ENCODE peak calls at places on chromosomes 7 and 10, in eight cellular contexts. W, B, Q, O, J, L, S and C are unnamed samples.

GRCh38 chr10:52956861-52957260 is 184.3 kb upstream of the MBL2 start:
- DNase-seq in L (no peak), Q (no peak), W (no peak), S (no peak), O (peak), B (no peak), J (peak), C (no peak)

GRCh38 chr10:132995909-132996602 is 53.7 kb upstream of the CFAP46 start:
- DNase-seq in W (no peak), O (no peak), B (no peak), J (no peak), L (no peak), Q (no peak), S (no peak), C (no peak)

GRCh38 chr7:12244129-12244528 is 33.0 kb downstream of the TMEM106B start:
- DNase-seq in L (peak), Q (no peak), W (no peak), B (peak), J (peak), O (no peak), S (peak), C (no peak)

GRCh38 chr7:47819054-47819920 is 129.0 kb downstream of the PKD1L1 start:
- DNase-seq in B (peak), O (peak), L (peak), Q (peak), W (peak), J (peak), S (peak), C (no peak)

GRCh38 chr10:86178401-86179142 is 188.0 kb downstream of the GRID1 start:
- DNase-seq in Q (no peak), W (peak), L (no peak), B (peak), S (peak), O (no peak), J (peak), C (no peak)

GRCh38 chr7:47100148-47100547 is 481.8 kb downstream of the TNS3 start:
- DNase-seq in O (no peak), S (no peak), L (no peak), Q (no peak), J (no peak), B (no peak), W (no peak), C (no peak)

GRCh38 chr7:30864146-30864545 is 47.5 kb upstream of the AQP1 start:
- DNase-seq in L (no peak), Q (no peak), O (no peak), W (no peak), B (no peak), J (no peak), S (no peak), C (no peak)

GRCh38 chr7:99244942-99245341 is 27.7 kb upstream of the MYH16 start:
- DNase-seq in J (no peak), W (no peak), O (peak), B (no peak), Q (no peak), L (peak), S (no peak), C (no peak)

GRCh38 chr10:29055091-29055490 is 233.8 kb upstream of the LYZL1 start:
- DNase-seq in B (no peak), S (peak), J (peak), L (no peak), Q (no peak), W (no peak), O (no peak), C (no peak)

GRCh38 chr10:3622845-3623621 is 162.0 kb downstream of the KLF6 start:
- DNase-seq in W (no peak), Q (peak), B (no peak), J (peak), O (peak), S (no peak), L (peak), C (no peak)

GRCh38 chr7:142583424-142583823 is 165.8 kb upstream of the PRSS1 start:
- DNase-seq in Q (peak), O (peak), L (peak), B (peak), W (no peak), S (peak), J (peak), C (no peak)

GRCh38 chr7:8423057-8423456 is 10.4 kb upstream of the NXPH1 start:
- DNase-seq in S (no peak), W (no peak), L (no peak), B (no peak), O (no peak), J (no peak), Q (no peak), C (no peak)

GRCh38 chr10:119726291-119727261 is 726 bp downstream of the INPP5F start:
- DNase-seq in O (no peak), Q (no peak), B (no peak), J (no peak), L (no peak), W (no peak), S (no peak), C (peak)

GRCh38 chr10:119725550-119726290 is at the start of gene INPP5F:
- DNase-seq in Q (peak), B (peak), J (peak), O (peak), S (peak), W (peak), L (peak), C (peak)

GRCh38 chr10:119723161-119723560 is 2.7 kb upstream of the INPP5F start:
- DNase-seq in S (no peak), Q (no peak), W (no peak), L (no peak), J (no peak), O (no peak), B (no peak), C (no peak)

GRCh38 chr10:119724630-119725549 is 960 bp upstream of the INPP5F start:
- DNase-seq in S (no peak), O (peak), Q (peak), W (no peak), B (no peak), L (no peak), J (peak), C (no peak)

GRCh38 chr10:119723624-119724023 is 2.2 kb upstream of the INPP5F start:
- DNase-seq in B (no peak), O (no peak), S (no peak), J (no peak), Q (no peak), L (no peak), W (no peak), C (no peak)
- H3K27ac ChIP-seq in B (no peak), O (no peak), S (no peak), J (no peak), Q (no peak), L (no peak), W (no peak), C (no peak)

GRCh38 chr10:82463165-82463564 is 588.2 kb downstream of the NRG3 start:
- DNase-seq in Q (no peak), B (no peak), S (no peak), O (no peak), W (no peak), L (no peak), J (no peak), C (no peak)

GRCh38 chr10:82464419-82464818 is 589.4 kb downstream of the NRG3 start:
- DNase-seq in Q (no peak), L (no peak), O (no peak), S (no peak), J (no peak), W (no peak), B (no peak), C (no peak)

GRCh38 chr10:82463614-82464013 is 588.6 kb downstream of the NRG3 start:
- DNase-seq in Q (no peak), W (no peak), O (no peak), B (no peak), S (no peak), J (no peak), L (no peak), C (no peak)
- H3K27ac ChIP-seq in Q (no peak), W (no peak), O (no peak), B (no peak), S (no peak), J (no peak), L (no peak), C (no peak)

DNA sequence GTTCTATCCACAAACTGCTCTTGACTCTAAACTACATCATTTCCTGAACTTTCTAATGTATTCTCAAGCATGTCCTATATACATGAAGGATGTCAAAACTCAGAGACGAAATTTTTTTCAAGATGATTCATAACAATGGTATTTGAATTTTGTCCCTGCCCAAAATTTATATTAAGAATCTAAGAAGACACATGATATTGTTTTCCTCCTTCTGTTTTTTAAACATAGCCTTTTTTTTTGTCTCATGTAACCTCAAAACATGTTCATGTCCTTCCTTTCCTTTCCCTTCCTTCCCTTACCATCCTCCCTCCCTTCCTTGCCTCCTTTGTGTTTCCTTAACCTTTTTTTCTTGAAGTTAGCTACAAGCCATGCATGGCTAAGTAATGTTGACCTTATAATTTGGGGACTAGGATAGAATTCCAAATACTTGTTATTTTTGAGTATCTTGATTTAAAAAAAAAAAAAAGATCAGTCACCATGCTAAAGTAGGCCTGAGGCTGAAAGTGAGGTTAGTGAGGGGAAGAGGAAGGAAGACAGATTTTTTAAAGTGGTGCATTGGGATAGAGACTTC is 163.0 kb downstream of the SUGCT start:
- DNase-seq in J (peak), Q (no peak), S (no peak), O (peak), B (no peak), L (no peak), W (no peak), C (no peak)
- H3K27ac ChIP-seq in J (no peak), Q (no peak), S (no peak), O (peak), B (no peak), L (peak), W (peak), C (no peak)

DNA sequence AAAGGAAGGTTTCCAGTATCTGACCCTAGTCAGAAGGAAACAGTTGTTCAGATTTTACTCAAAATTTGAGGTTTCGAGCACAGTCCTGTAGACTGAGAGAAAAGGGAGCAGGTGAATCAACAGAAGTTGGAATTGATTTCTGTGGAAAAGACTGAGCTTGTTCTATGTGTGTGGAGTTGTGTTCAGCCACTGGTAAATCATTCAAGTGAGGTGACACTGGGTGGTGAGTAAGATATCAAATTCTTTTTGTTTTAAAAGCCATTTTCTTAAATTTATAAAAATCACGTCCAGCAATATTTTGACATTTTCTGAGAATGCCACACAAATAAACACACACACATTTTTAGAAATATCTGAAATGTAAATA is 165.1 kb downstream of the HGF start:
- DNase-seq in L (no peak), Q (no peak), O (no peak), J (no peak), S (no peak), B (no peak), W (no peak), C (no peak)
- H3K27ac ChIP-seq in L (peak), Q (no peak), O (peak), J (no peak), S (no peak), B (no peak), W (no peak), C (no peak)

DNA sequence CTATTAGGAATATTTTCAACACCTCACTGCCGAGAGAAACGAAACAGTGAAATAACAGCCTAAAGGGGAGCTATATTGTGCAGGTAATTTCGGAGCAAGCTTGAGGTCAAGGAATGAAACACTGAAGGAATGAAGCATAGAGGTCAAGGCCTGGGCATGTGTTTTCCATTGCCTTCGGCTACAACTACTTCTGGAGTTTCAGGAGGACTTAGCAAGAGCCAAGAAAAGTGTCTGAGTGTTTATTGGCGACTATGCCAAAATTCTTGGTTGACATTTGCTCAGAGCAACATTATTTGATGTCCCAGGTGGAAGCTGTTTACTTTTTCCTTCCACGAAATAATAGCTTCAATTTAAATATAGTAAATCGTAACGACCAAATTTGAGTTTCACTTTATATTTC is 89.6 kb upstream of the IFRD1 start:
- DNase-seq in J (no peak), W (no peak), L (no peak), O (no peak), B (no peak), S (no peak), Q (no peak), C (no peak)
- H3K27ac ChIP-seq in J (no peak), W (no peak), L (no peak), O (no peak), B (no peak), S (no peak), Q (no peak), C (no peak)

DNA sequence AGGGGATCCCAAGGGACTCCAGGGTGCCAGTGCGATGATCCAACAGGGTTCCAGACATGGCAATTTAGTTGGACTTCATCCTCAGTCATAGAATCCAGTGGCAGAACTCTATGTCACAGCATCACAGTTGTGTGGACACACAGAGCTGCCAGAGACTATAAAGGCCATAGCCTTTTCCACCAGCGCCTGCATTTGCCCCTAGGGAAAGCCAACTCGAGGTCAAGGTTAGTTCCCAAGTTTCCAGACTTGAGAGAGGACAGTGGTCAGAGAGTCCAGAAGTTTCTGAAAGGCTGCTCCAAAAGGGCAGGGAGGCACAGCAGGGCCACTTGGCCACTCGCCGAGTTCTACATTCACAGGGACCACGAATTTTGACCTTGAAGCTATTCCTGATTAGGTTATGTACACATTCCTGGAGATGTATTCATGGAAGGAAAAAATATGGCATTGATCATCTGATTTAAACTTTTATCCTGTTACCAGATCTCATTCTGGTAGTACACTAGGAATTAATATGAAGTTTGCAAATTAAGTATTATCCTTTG is 170.1 kb downstream of the KCNMA1 start:
- DNase-seq in S (no peak), Q (no peak), B (no peak), O (no peak), J (no peak), W (peak), L (no peak), C (no peak)
- H3K27ac ChIP-seq in S (no peak), Q (no peak), B (no peak), O (no peak), J (no peak), W (peak), L (no peak), C (no peak)

DNA sequence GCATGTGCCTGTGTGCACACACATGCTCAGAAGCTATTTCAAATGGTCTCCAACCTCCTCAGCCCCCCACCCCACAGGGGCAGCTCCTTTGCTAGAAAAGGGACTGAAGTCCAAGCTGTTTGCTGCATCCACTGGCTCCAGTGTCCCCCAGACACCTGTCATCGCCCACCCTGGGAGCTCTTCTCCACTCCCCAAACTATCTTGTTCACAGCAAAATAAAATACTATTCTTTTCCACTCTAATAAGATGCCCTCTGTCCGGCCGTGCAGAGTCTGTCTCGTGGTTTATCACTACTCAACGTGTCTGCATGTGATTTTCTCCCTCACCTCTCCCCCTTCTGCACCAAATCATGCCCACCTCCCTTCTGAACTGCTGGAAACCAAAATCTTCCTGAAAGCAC is 25.6 kb downstream of the HIPK2 start:
- DNase-seq in L (no peak), O (no peak), B (no peak), Q (no peak), J (no peak), W (no peak), S (no peak), C (no peak)
- H3K27ac ChIP-seq in L (no peak), O (no peak), B (no peak), Q (no peak), J (no peak), W (peak), S (no peak), C (no peak)

GRCh38 chr7:80721880-80722595 is 83.6 kb downstream of the CD36 start:
- DNase-seq in S (peak), J (peak), L (peak), B (peak), O (peak), W (peak), Q (no peak), C (peak)

GRCh38 chr7:80724249-80724871 is 85.9 kb downstream of the CD36 start:
- DNase-seq in B (no peak), S (no peak), J (no peak), O (peak), Q (no peak), L (peak), W (no peak), C (no peak)

GRCh38 chr7:80726731-80727130 is 88.3 kb downstream of the CD36 start:
- DNase-seq in S (no peak), J (no peak), W (no peak), O (no peak), L (no peak), Q (no peak), B (no peak), C (no peak)

GRCh38 chr7:80722596-80723141 is 84.2 kb downstream of the CD36 start:
- DNase-seq in O (peak), B (peak), W (peak), Q (no peak), L (peak), S (peak), J (peak), C (no peak)

DNA sequence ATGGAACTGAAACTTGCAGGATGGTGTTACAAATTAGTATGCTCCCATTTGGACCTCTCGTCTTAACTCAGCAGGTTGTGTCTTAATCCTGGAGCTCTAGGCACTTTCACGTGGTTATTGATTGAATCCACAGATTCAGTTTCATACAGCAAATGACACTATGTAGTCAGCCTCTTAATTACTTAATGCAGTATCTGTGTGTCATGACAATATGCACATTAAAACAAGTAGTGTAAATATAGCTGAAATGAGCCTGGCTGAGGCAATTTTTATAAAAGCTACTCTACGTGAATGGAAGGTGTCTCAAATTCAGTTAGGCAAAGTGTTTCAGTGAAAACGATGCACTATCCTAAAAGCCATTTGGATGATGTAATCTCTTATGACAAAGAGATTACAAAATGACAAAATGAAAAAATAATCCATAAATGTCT is 86.8 kb downstream of the CD36 start:
- DNase-seq in J (no peak), B (no peak), S (no peak), L (no peak), O (no peak), W (no peak), Q (no peak), C (no peak)
- H3K27ac ChIP-seq in J (no peak), B (no peak), S (no peak), L (peak), O (peak), W (no peak), Q (no peak), C (no peak)

GRCh38 chr10:36172054-36172531 is 530.0 kb upstream of the FZD8 start:
- DNase-seq in S (no peak), W (no peak), Q (no peak), B (no peak), L (peak), O (peak), J (peak), C (no peak)
- H3K27ac ChIP-seq in S (peak), W (peak), Q (no peak), B (no peak), L (peak), O (peak), J (no peak), C (no peak)

DNA sequence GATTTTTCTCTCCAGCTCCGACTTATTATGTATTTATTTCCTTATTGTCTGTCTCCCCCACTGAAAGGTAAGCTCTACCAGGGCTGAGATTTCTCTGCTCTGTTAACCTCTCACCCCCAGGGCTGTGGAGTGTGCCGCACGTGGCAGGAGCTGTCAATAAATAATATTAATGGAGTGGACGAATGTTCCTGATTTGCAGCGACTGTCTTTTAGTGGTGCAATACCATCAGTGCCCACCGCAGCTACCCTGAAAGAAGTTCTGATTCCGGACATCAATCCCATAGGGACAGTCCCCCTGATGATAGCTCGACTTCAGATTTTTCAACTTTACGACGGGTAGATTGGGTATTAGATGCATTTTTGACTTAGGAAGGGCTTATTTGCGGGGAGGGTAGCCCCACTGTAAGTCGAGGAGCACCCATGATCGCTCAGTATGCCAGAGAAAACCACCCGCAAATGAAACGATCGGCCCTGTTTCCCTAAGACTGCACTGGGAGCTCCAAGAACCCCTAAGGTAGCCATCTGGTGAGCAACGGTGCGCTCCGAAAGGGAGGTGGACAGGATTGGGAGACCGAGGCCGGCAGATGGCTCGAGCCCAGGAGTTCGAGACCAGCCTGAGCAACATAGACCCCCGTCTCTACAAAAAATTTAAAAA is 986 bp upstream of the PPP2R2D start:
- DNase-seq in Q (peak), J (no peak), W (no peak), L (no peak), S (no peak), B (no peak), O (no peak), C (no peak)
- H3K27ac ChIP-seq in Q (no peak), J (no peak), W (peak), L (no peak), S (peak), B (peak), O (no peak), C (peak)